ENCODE peak calls at places on chromosomes 3 and 15, in nine cellular contexts. Y, U, K, F, S, R, V, M and A are unnamed samples. For H3K27me3, the result is how much of the 10 kb centered on the place peaks cover.

GRCh38 chr15:31147456-31147855 is 45.9 kb upstream of the TRPM1 start:
- DNase-seq in V (no peak), F (no peak), U (no peak), M (no peak), S (no peak), R (no peak), Y (no peak), K (no peak), A (no peak)

GRCh38 chr3:14524920-14525660 is 15.1 kb downstream of the GRIP2 start:
- DNase-seq in Y (peak), S (no peak), M (no peak), U (no peak), K (peak), F (no peak), V (peak), R (no peak), A (no peak)

GRCh38 chr15:76190767-76191538 is 120.3 kb downstream of the ETFA start:
- DNase-seq in F (peak), R (peak), U (peak), Y (peak), K (peak), V (peak), M (peak), S (no peak), A (peak)

GRCh38 chr3:45462522-45463262 is 74.3 kb downstream of the LARS2 start:
- DNase-seq in S (no peak), Y (no peak), K (no peak), U (peak), M (no peak), V (no peak), F (no peak), R (no peak), A (no peak)

GRCh38 chr15:67177750-67178149 is 76.7 kb downstream of the AAGAB start:
- DNase-seq in R (no peak), S (no peak), K (peak), V (no peak), U (no peak), Y (no peak), M (no peak), F (no peak), A (no peak)

GRCh38 chr3:47009225-47010049 is 30.0 kb downstream of the NBEAL2 start:
- DNase-seq in F (peak), U (peak), K (peak), M (peak), Y (peak), S (peak), R (peak), V (peak), A (peak)

GRCh38 chr15:42151012-42151615 is 5.3 kb downstream of the PLA2G4F start:
- DNase-seq in U (no peak), V (no peak), M (no peak), Y (no peak), F (no peak), R (no peak), S (no peak), K (no peak), A (no peak)

GRCh38 chr15:93209690-93210425 is 120.8 kb upstream of the RGMA start:
- DNase-seq in M (no peak), K (no peak), R (no peak), F (no peak), S (no peak), V (no peak), U (no peak), Y (no peak), A (peak)

GRCh38 chr3:114558271-114558670 is 264.4 kb downstream of the TIGIT start:
- DNase-seq in F (no peak), V (no peak), S (no peak), M (no peak), R (no peak), Y (no peak), K (no peak), U (no peak), A (peak)

GRCh38 chr15:98296653-98297052 is 336.1 kb downstream of the ARRDC4 start:
- DNase-seq in R (no peak), U (no peak), F (no peak), M (no peak), V (no peak), Y (no peak), K (no peak), S (no peak), A (peak)

GRCh38 chr3:32481791-32482631 is 20.6 kb downstream of the CMTM6 start:
- DNase-seq in S (no peak), V (no peak), K (no peak), R (no peak), U (no peak), Y (no peak), F (no peak), M (no peak), A (no peak)

GRCh38 chr3:59880717-59881116 is 830.9 kb upstream of the CFAP20DC start:
- DNase-seq in Y (no peak), U (no peak), M (no peak), S (no peak), K (no peak), F (no peak), R (no peak), V (no peak), A (no peak)

GRCh38 chr3:193240850-193241706 is at the start of gene PLAAT1:
- DNase-seq in R (peak), Y (no peak), V (peak), S (peak), K (no peak), U (no peak), M (peak), F (peak), A (peak)

GRCh38 chr3:29914861-29915524 is 634.1 kb downstream of the RBMS3 start:
- DNase-seq in K (no peak), M (no peak), V (no peak), R (no peak), U (no peak), F (no peak), S (no peak), Y (no peak), A (peak)

GRCh38 chr15:48887144-48887543 is 9.2 kb downstream of the EID1 start:
- DNase-seq in M (no peak), S (no peak), Y (no peak), U (no peak), V (no peak), K (no peak), R (no peak), F (no peak), A (peak)

GRCh38 chr15:81188354-81188753 is 8.3 kb upstream of the IL16 start:
- DNase-seq in S (no peak), K (no peak), F (no peak), Y (no peak), V (no peak), M (no peak), R (no peak), U (no peak), A (no peak)

DNA sequence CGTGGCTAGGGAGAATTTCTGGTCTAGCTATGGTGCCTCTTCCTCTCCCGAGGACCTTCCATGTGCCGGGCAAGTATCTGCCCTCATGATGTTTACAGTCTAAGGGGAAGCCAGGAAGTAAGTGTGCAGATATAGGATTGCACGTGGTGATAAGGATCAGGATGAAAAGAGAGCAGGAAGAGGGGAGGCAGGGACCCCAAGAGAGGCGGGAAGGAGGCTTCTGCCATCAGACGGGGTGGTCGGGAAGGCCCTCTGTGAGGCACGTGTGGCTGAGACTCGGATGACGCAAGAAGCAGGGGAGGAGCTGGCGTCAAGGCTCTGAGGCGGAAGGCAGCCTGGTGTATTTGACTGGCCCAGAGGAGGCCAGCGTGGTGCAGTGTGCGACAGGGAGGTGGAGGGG is 747 bp upstream of the IQSEC1 start:
- DNase-seq in U (no peak), M (no peak), F (no peak), R (no peak), V (no peak), S (no peak), K (no peak), Y (no peak), A (no peak)
- H3K27me3 ChIP-seq in U (half or more), M (under half), F (under half), R (under half), V (under half), S (under half), K (under half), Y (under half), A (under half)

GRCh38 chr15:40693904-40694705 is 869 bp upstream of the RAD51 start:
- DNase-seq in S (no peak), R (no peak), V (no peak), Y (no peak), F (no peak), K (no peak), U (no peak), M (peak), A (no peak)

GRCh38 chr15:40694706-40695468 is at the start of gene RAD51:
- DNase-seq in S (peak), V (peak), K (peak), Y (peak), U (peak), F (peak), R (peak), M (peak), A (peak)

GRCh38 chr15:40697916-40698315 is 2.9 kb downstream of the RAD51 start:
- DNase-seq in R (no peak), S (no peak), Y (no peak), M (no peak), K (no peak), F (no peak), U (no peak), V (no peak), A (no peak)

GRCh38 chr15:40696228-40696627 is 1.3 kb downstream of the RAD51 start:
- DNase-seq in K (no peak), S (no peak), R (no peak), Y (no peak), V (no peak), M (no peak), F (no peak), U (no peak), A (no peak)

DNA sequence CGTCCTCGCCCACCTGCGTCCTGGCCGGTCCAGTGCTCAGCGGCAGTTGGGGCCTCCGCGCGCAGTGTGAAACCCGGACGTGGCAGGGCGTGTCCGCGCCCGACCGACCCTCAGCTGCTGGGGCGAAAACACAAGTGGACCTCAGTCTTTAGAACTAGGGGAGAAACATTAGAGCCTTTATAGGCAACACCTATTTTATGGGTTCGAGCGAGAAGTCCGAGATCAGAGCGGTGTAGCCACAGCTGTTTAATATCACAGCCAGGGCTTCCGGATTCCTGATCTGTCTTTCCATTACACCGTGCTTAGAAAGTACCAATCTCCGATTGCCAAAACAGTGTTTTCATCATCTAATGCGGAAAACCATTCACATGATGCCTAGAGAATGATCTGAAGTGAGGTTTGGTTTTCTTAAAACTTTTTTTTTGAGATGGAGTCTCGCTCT is 516 bp downstream of the RAD51 start:
- DNase-seq in K (no peak), F (no peak), R (no peak), V (no peak), Y (no peak), S (no peak), M (no peak), U (no peak), A (no peak)
- TF ChIP-seq CTCF in K (no peak), F (no peak), R (no peak), V (no peak), Y (no peak), S (no peak), M (no peak), U (no peak), A (no peak)

GRCh38 chr15:80070840-80071239 is 11.4 kb downstream of the ZFAND6 start:
- DNase-seq in Y (no peak), R (no peak), K (no peak), M (no peak), F (no peak), S (no peak), U (no peak), V (no peak), A (no peak)

GRCh38 chr15:80073197-80073596 is 13.7 kb downstream of the ZFAND6 start:
- DNase-seq in F (no peak), S (no peak), V (no peak), Y (no peak), K (no peak), M (no peak), U (no peak), R (no peak), A (no peak)

GRCh38 chr15:80072285-80072684 is 12.8 kb downstream of the ZFAND6 start:
- DNase-seq in M (peak), Y (no peak), V (no peak), F (peak), S (peak), R (no peak), K (no peak), U (peak), A (peak)

GRCh38 chr15:80068578-80068977 is 9.1 kb downstream of the ZFAND6 start:
- DNase-seq in M (no peak), V (no peak), Y (no peak), F (no peak), U (no peak), R (no peak), S (peak), K (no peak), A (no peak)

GRCh38 chr15:80071652-80072051 is 12.2 kb downstream of the ZFAND6 start:
- DNase-seq in R (no peak), Y (no peak), F (no peak), M (no peak), K (no peak), S (no peak), V (no peak), U (no peak), A (no peak)
- H3K4me3 ChIP-seq in R (peak), Y (no peak), F (peak), M (peak), K (no peak), S (no peak), V (no peak), U (no peak), A (no peak)

GRCh38 chr15:40281057-40281850 is 1.6 kb downstream of the ANKRD63 start:
- DNase-seq in M (no peak), Y (no peak), K (no peak), V (no peak), U (no peak), S (no peak), F (no peak), R (no peak), A (no peak)
- H3K27me3 ChIP-seq in M (under half), Y (under half), K (under half), V (under half), U (under half), S (under half), F (under half), R (half or more), A (under half)

DNA sequence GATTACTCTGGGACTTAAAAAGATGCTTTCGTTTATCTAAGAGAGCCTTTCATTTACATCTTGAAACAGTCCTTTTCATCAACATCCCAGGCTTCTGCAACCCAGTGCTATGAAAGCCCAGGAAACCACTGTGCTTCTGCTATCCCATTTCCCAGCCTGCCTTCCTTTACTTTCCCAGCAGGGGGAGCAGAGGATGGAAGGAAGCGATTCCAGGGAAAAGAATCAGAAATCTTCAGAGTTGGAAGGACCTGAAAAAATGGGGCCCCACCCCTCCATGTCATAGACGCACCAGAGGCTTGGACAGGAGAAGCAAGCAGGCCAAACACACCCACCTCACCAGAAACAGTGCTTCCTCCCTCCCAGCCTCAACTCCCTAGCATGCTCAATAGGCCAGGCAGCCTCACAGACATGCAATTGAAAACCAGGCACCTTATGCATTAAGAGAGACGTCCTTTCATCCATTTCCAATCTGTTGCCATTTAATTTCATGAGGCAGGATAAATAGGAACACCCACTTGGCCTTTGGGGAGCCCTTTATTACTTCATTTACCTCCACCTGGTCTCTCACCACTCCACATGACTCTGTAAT is 584.1 kb downstream of the NTRK3 start:
- DNase-seq in K (peak), M (peak), R (peak), U (peak), Y (no peak), S (no peak), V (no peak), F (peak), A (peak)
- TF ChIP-seq CTCF in K (peak), M (peak), R (peak), U (peak), Y (peak), S (peak), V (no peak), F (peak), A (peak)

GRCh38 chr3:22371592-22372291 is 620.7 kb upstream of the ZNF385D start:
- DNase-seq in R (peak), V (no peak), F (no peak), Y (no peak), M (peak), U (no peak), K (no peak), S (no peak), A (no peak)
- H3K4me3 ChIP-seq in R (peak), V (no peak), F (peak), Y (peak), M (peak), U (peak), K (peak), S (no peak), A (no peak)

GRCh38 chr3:24709921-24710320 is 215.3 kb upstream of the THRB start:
- DNase-seq in S (no peak), R (no peak), U (no peak), M (no peak), F (no peak), Y (no peak), K (no peak), V (no peak), A (no peak)
- H3K27me3 ChIP-seq in S (under half), R (under half), U (under half), M (under half), F (under half), Y (under half), K (under half), V (under half), A (under half)

DNA sequence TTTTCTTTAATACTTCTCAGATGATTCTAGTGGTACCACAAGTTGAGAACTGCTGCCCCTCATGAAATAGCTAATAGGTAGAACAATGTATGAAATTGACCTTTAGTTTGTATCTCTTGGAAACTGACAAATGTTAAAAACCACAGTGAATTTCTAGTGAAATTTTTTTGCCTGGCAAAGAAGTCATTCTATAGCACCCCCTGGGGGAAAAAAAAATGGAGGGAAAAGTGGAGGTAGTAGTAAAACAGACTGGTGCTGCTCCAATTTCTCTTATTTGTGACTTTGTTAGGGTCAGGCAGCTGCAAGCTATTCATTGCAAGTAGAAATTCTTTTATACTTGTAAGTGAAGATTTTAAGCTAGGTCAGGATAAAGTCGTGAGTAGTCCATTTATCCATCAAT is 605.0 kb downstream of the NLGN1 start:
- DNase-seq in U (no peak), M (no peak), Y (no peak), V (no peak), S (no peak), K (no peak), R (no peak), F (no peak), A (no peak)
- TF ChIP-seq CTCF in U (peak), M (peak), Y (no peak), V (no peak), S (peak), K (no peak), R (peak), F (peak), A (peak)